ENCODE peak calls at places on chromosome 3, in seven cellular contexts. One of them, this sample, is unnamed.

GRCh38 chr3:27279153-27279552 is 90.0 kb downstream of the NEK10 start:
- DNase-seq in gastrocnemius medialis: no peak
- DNase-seq in ovary: no peak
- DNase-seq in fibroblast of villous mesenchyme: peak
- DNase-seq in HL-60: no peak
- DNase-seq in activated gamma-delta T cell: no peak
- DNase-seq in sigmoid colon: no peak
- DNase-seq in this sample: no peak

GRCh38 chr3:194872669-194872977 is 186.9 kb downstream of the FAM43A start:
- DNase-seq in gastrocnemius medialis: no peak
- DNase-seq in ovary: no peak
- DNase-seq in fibroblast of villous mesenchyme: peak
- DNase-seq in HL-60: no peak
- DNase-seq in activated gamma-delta T cell: no peak
- DNase-seq in sigmoid colon: no peak
- DNase-seq in this sample: no peak

GRCh38 chr3:112499328-112499727 is at the start of gene BTLA:
- DNase-seq in gastrocnemius medialis: no peak
- DNase-seq in ovary: no peak
- DNase-seq in fibroblast of villous mesenchyme: no peak
- DNase-seq in HL-60: peak
- DNase-seq in activated gamma-delta T cell: no peak
- DNase-seq in sigmoid colon: no peak
- DNase-seq in this sample: no peak

GRCh38 chr3:24508423-24508839 is 13.8 kb upstream of the THRB start:
- DNase-seq in gastrocnemius medialis: no peak
- DNase-seq in ovary: no peak
- DNase-seq in fibroblast of villous mesenchyme: peak
- DNase-seq in HL-60: no peak
- DNase-seq in activated gamma-delta T cell: no peak
- DNase-seq in sigmoid colon: no peak
- DNase-seq in this sample: no peak

GRCh38 chr3:63960048-63960711 is 48.0 kb upstream of the SCAANT1 start:
- DNase-seq in gastrocnemius medialis: peak
- DNase-seq in ovary: no peak
- DNase-seq in fibroblast of villous mesenchyme: peak
- DNase-seq in HL-60: peak
- DNase-seq in activated gamma-delta T cell: no peak
- DNase-seq in sigmoid colon: no peak
- DNase-seq in this sample: no peak

GRCh38 chr3:29468150-29468549 is 187.3 kb downstream of the RBMS3 start:
- DNase-seq in gastrocnemius medialis: no peak
- DNase-seq in ovary: no peak
- DNase-seq in fibroblast of villous mesenchyme: peak
- DNase-seq in HL-60: no peak
- DNase-seq in activated gamma-delta T cell: no peak
- DNase-seq in sigmoid colon: no peak
- DNase-seq in this sample: no peak

GRCh38 chr3:181635141-181635540 is 76.6 kb upstream of the SOX2 start:
- DNase-seq in gastrocnemius medialis: no peak
- DNase-seq in ovary: no peak
- DNase-seq in fibroblast of villous mesenchyme: no peak
- DNase-seq in HL-60: no peak
- DNase-seq in activated gamma-delta T cell: no peak
- DNase-seq in sigmoid colon: no peak
- DNase-seq in this sample: no peak

GRCh38 chr3:45479627-45480026 is 91.3 kb downstream of the LARS2 start:
- DNase-seq in gastrocnemius medialis: no peak
- DNase-seq in ovary: no peak
- DNase-seq in fibroblast of villous mesenchyme: peak
- DNase-seq in HL-60: no peak
- DNase-seq in activated gamma-delta T cell: no peak
- DNase-seq in sigmoid colon: no peak
- DNase-seq in this sample: no peak

GRCh38 chr3:95813261-95813660 is 1001.1 kb upstream of the EPHA6 start:
- DNase-seq in gastrocnemius medialis: no peak
- DNase-seq in ovary: no peak
- DNase-seq in fibroblast of villous mesenchyme: peak
- DNase-seq in HL-60: no peak
- DNase-seq in activated gamma-delta T cell: no peak
- DNase-seq in sigmoid colon: no peak
- DNase-seq in this sample: no peak

GRCh38 chr3:54983266-54983910 is 55.5 kb upstream of the LRTM1 start:
- DNase-seq in gastrocnemius medialis: no peak
- DNase-seq in ovary: no peak
- DNase-seq in fibroblast of villous mesenchyme: no peak
- DNase-seq in HL-60: no peak
- DNase-seq in activated gamma-delta T cell: no peak
- DNase-seq in sigmoid colon: no peak
- DNase-seq in this sample: no peak

GRCh38 chr3:167033866-167034265 is 346.2 kb downstream of the ZBBX start:
- DNase-seq in gastrocnemius medialis: no peak
- DNase-seq in ovary: no peak
- DNase-seq in fibroblast of villous mesenchyme: no peak
- DNase-seq in HL-60: no peak
- DNase-seq in activated gamma-delta T cell: no peak
- DNase-seq in sigmoid colon: no peak
- DNase-seq in this sample: no peak

GRCh38 chr3:158802399-158803023 is 657 bp downstream of the MFSD1 start:
- DNase-seq in gastrocnemius medialis: no peak
- DNase-seq in ovary: no peak
- DNase-seq in fibroblast of villous mesenchyme: no peak
- DNase-seq in HL-60: peak
- DNase-seq in activated gamma-delta T cell: no peak
- DNase-seq in sigmoid colon: no peak
- DNase-seq in this sample: no peak

GRCh38 chr3:99915911-99916310 is 98.2 kb downstream of the CMSS1 start:
- DNase-seq in gastrocnemius medialis: no peak
- DNase-seq in ovary: no peak
- DNase-seq in fibroblast of villous mesenchyme: no peak
- DNase-seq in HL-60: no peak
- DNase-seq in activated gamma-delta T cell: no peak
- DNase-seq in sigmoid colon: no peak
- DNase-seq in this sample: no peak

GRCh38 chr3:153599685-153600084 is 437.7 kb downstream of the RAP2B start:
- DNase-seq in gastrocnemius medialis: no peak
- DNase-seq in ovary: peak
- DNase-seq in fibroblast of villous mesenchyme: peak
- DNase-seq in HL-60: no peak
- DNase-seq in activated gamma-delta T cell: no peak
- DNase-seq in sigmoid colon: no peak
- DNase-seq in this sample: peak

GRCh38 chr3:172659246-172660002 is 51.4 kb downstream of the NCEH1 start:
- DNase-seq in gastrocnemius medialis: no peak
- DNase-seq in ovary: no peak
- DNase-seq in fibroblast of villous mesenchyme: peak
- DNase-seq in HL-60: no peak
- DNase-seq in activated gamma-delta T cell: no peak
- DNase-seq in sigmoid colon: no peak
- DNase-seq in this sample: no peak

GRCh38 chr3:120496278-120496975 is 45.6 kb upstream of the FSTL1 start:
- DNase-seq in gastrocnemius medialis: no peak
- DNase-seq in ovary: no peak
- DNase-seq in fibroblast of villous mesenchyme: peak
- DNase-seq in HL-60: no peak
- DNase-seq in activated gamma-delta T cell: no peak
- DNase-seq in sigmoid colon: no peak
- DNase-seq in this sample: no peak

GRCh38 chr3:140610544-140610943 is 67.3 kb upstream of the TRIM42 start:
- DNase-seq in gastrocnemius medialis: no peak
- DNase-seq in ovary: no peak
- DNase-seq in fibroblast of villous mesenchyme: no peak
- DNase-seq in HL-60: no peak
- DNase-seq in activated gamma-delta T cell: no peak
- DNase-seq in sigmoid colon: no peak
- DNase-seq in this sample: no peak

This sample was measured in brain pericyte.